ENCODE peak calls at places on chromosomes 5 and 9, in five cellular contexts. V is neural progenitor cell, K is BJ, R is uterus, Y is psoas muscle. C is an unnamed sample.

GRCh38 chr5:484556-484955 is 39.7 kb downstream of the SLC9A3 start:
- DNase-seq in V (no peak), K (no peak), R (no peak), Y (no peak), C (peak; percentile 5)

GRCh38 chr5:142551242-142552067 is 134.4 kb downstream of the FGF1 start:
- DNase-seq in V (peak; percentile 74), K (no peak), R (no peak), Y (no peak), C (peak; percentile 81)

GRCh38 chr5:91293131-91293530 is 90.0 kb downstream of the ARRDC3 start:
- DNase-seq in V (peak; percentile 71), K (no peak), R (no peak), Y (no peak), C (peak; percentile 22)

GRCh38 chr5:69213513-69214215 is 21.0 kb upstream of the CDK7 start:
- DNase-seq in V (no peak), K (peak; percentile 35), R (no peak), Y (no peak), C (no peak)

GRCh38 chr5:88667187-88668141 is 215.5 kb downstream of the MEF2C start:
- DNase-seq in V (peak; percentile 58), K (no peak), R (no peak), Y (no peak), C (peak; percentile 16)

GRCh38 chr5:83509535-83509934 is 38.0 kb downstream of the VCAN start:
- DNase-seq in V (peak; percentile 9), K (no peak), R (peak; percentile 26), Y (no peak), C (no peak)

GRCh38 chr5:40452874-40453624 is 226.7 kb upstream of the PTGER4 start:
- DNase-seq in V (no peak), K (no peak), R (no peak), Y (no peak), C (no peak)

GRCh38 chr9:9222730-9223129 is 1390.1 kb downstream of the PTPRD start:
- DNase-seq in V (no peak), K (no peak), R (no peak), Y (no peak), C (no peak)

GRCh38 chr5:175706499-175706898 is 48.6 kb downstream of the HRH2 start:
- DNase-seq in V (no peak), K (no peak), R (no peak), Y (no peak), C (no peak)

GRCh38 chr5:160496784-160497183 is 75.1 kb downstream of the PTTG1 start:
- DNase-seq in V (no peak), K (no peak), R (no peak), Y (no peak), C (no peak)

GRCh38 chr9:36862206-36863145 is 171.6 kb downstream of the PAX5 start:
- DNase-seq in V (peak; percentile 42), K (no peak), R (no peak), Y (peak; percentile 30), C (peak; percentile 66)

GRCh38 chr5:168734657-168735344 is 155.6 kb upstream of the PANK3 start:
- DNase-seq in V (no peak), K (no peak), R (peak; percentile 32), Y (peak; percentile 87), C (no peak)

GRCh38 chr9:2622361-2623045 is 916 bp downstream of the VLDLR start:
- DNase-seq in V (peak; percentile 59), K (no peak), R (peak; percentile 18), Y (peak; percentile 61), C (peak; percentile 61)

GRCh38 chr5:149500922-149501582 is 50.2 kb downstream of the CSNK1A1 start:
- DNase-seq in V (no peak), K (peak; percentile 92), R (no peak), Y (no peak), C (no peak)

GRCh38 chr9:114400772-114401171 is 13.0 kb upstream of the AKNA start:
- DNase-seq in V (no peak), K (no peak), R (no peak), Y (no peak), C (no peak)

GRCh38 chr5:145937432-145938250 is 1.3 kb downstream of the SH3RF2 start:
- DNase-seq in V (no peak), K (no peak), R (no peak), Y (peak; percentile 58), C (no peak)

GRCh38 chr5:151694035-151694485 is 7.3 kb upstream of the SPARC start:
- DNase-seq in V (no peak), K (no peak), R (no peak), Y (no peak), C (no peak)

GRCh38 chr9:133204335-133204992 is 4.6 kb downstream of the OBP2B start:
- DNase-seq in V (no peak), K (no peak), R (no peak), Y (peak; percentile 31), C (no peak)

GRCh38 chr5:19240150-19240549 is 747.9 kb downstream of the CDH18 start:
- DNase-seq in V (no peak), K (no peak), R (no peak), Y (no peak), C (no peak)

GRCh38 chr9:134192311-134192950 is 28.1 kb upstream of the RNU6ATAC start:
- DNase-seq in V (no peak), K (no peak), R (peak; percentile 10), Y (no peak), C (no peak)

GRCh38 chr5:54894957-54895815 is 90.2 kb downstream of the ESM1 start:
- DNase-seq in V (no peak), K (no peak), R (no peak), Y (no peak), C (no peak)

GRCh38 chr9:100492952-100493351 is 20.0 kb downstream of the TMEFF1 start:
- DNase-seq in V (no peak), K (no peak), R (no peak), Y (peak; percentile 44), C (no peak)

GRCh38 chr5:148794729-148795590 is 31.5 kb upstream of the ADRB2 start:
- DNase-seq in V (no peak), K (no peak), R (no peak), Y (no peak), C (no peak)

GRCh38 chr5:178326054-178326715 is 93.6 kb upstream of the PHYKPL start:
- DNase-seq in V (no peak), K (no peak), R (no peak), Y (peak; percentile 23), C (no peak)

GRCh38 chr5:1540166-1540565 is 16.4 kb upstream of the LPCAT1 start:
- DNase-seq in V (no peak), K (no peak), R (peak; percentile 6), Y (peak; percentile 11), C (no peak)

GRCh38 chr5:71924325-71924724 is 182.9 kb upstream of the MAP1B start:
- DNase-seq in V (no peak), K (no peak), R (no peak), Y (no peak), C (no peak)

GRCh38 chr5:82351754-82352145 is 73.6 kb upstream of the RPS23 start:
- DNase-seq in V (peak; percentile 65), K (no peak), R (no peak), Y (no peak), C (peak; percentile 21)

GRCh38 chr5:148499461-148499860 is 115.7 kb downstream of the FBXO38 start:
- DNase-seq in V (no peak), K (no peak), R (no peak), Y (no peak), C (no peak)

DNA sequence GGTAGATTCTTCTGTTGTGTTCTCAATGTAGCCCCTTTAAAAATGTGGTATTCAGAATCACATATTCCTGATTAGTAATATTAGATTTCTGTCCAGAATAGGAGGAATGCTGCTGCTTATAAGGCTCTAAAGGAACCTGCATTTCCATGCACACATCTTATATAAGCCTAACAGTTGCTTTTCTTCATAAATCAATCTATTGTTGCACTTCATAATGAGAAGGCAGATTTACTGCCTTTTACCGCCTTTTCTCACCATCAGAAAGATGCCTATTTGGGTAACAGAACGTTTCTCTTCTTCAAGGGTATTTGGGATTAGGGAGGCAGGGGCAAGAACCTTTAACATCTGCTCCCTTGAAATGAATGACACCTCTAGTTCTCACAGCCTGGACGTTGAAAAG is 243.4 kb downstream of the MLLT3 start:
- DNase-seq in V (no peak), K (no peak), R (no peak), Y (no peak), C (no peak)
- TF ChIP-seq CTCF in V (no peak), K (no peak), R (no peak), Y (no peak), C (no peak)

GRCh38 chr5:128494516-128494915 is 43.5 kb downstream of the FBN2 start:
- DNase-seq in V (peak; percentile 28), K (no peak), R (no peak), Y (no peak), C (no peak)
- TF ChIP-seq CTCF in V (peak; percentile 54), K (peak; percentile 14), R (no peak), Y (no peak), C (no peak)

GRCh38 chr9:33737811-33738606 is 57.4 kb upstream of the PRSS3 start:
- DNase-seq in V (peak; percentile 79), K (no peak), R (no peak), Y (no peak), C (peak; percentile 45)
- TF ChIP-seq CTCF in V (peak; percentile 75), K (peak; percentile 89), R (no peak), Y (peak; percentile 41), C (peak; percentile 55)

GRCh38 chr5:135750506-135750905 is 84.0 kb upstream of the SLC25A48 start:
- DNase-seq in V (peak; percentile 28), K (no peak), R (no peak), Y (no peak), C (no peak)
- TF ChIP-seq CTCF in V (peak; percentile 44), K (peak; percentile 21), R (no peak), Y (no peak), C (no peak)

DNA sequence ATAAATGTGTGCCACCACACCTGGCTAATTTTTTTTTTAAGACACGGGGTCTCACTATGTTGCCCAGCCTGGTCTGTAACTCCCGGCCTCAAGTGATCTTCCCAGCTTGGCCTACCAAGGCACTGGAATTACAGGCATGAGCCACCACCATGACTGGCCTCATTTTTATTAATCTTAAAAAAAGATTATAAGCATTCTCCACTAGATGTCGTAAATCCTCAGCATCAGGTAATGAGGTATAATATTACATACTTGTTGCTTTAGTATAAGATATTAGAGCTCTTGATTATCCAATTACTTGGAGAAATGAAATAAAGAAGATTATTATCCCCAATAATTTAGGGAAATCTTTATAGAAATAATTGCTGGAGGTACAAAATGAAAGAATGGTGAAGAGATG is 78.3 kb upstream of the HTR1A start:
- DNase-seq in V (no peak), K (no peak), R (no peak), Y (no peak), C (no peak)
- TF ChIP-seq CTCF in V (no peak), K (no peak), R (no peak), Y (no peak), C (no peak)

C was measured in nephron progenitor cell.